ENCODE peak calls at places on chromosomes 11 and 22, in six cellular contexts. T is tibial nerve, O is mucosa of descending colon, F is fibroblast of pulmonary artery, M is HL-60, C is neural crest cell. V is an unnamed sample.

GRCh38 chr11:110772863-110773262 is 60.6 kb upstream of the ARHGAP20 start:
- DNase-seq in F (no peak), M (no peak), O (no peak), T (no peak), C (no peak), V (no peak)

GRCh38 chr11:68970921-68971636 is 9.7 kb downstream of the MRGPRD start:
- DNase-seq in F (no peak), C (no peak), O (no peak), M (no peak), T (no peak), V (no peak)

GRCh38 chr11:47127213-47127612 is 49.5 kb downstream of the ARFGAP2 start:
- DNase-seq in C (no peak), O (no peak), F (no peak), M (no peak), T (no peak), V (no peak)

GRCh38 chr22:33803371-33803770 is 116.9 kb downstream of the LARGE1 start:
- DNase-seq in C (no peak), T (no peak), F (peak), M (no peak), O (no peak), V (peak)

GRCh38 chr11:12288212-12288933 is 89.0 kb upstream of the PARVA start:
- DNase-seq in O (peak), C (peak), T (peak), M (peak), F (peak), V (peak)

GRCh38 chr22:45312856-45313255 is 3.1 kb downstream of the FAM118A start:
- DNase-seq in T (no peak), C (no peak), M (no peak), F (no peak), O (no peak), V (no peak)

GRCh38 chr22:38186429-38186828 is 4.8 kb upstream of the PLA2G6 start:
- DNase-seq in M (no peak), C (no peak), T (no peak), O (no peak), F (no peak), V (no peak)

GRCh38 chr11:32580967-32581366 is 2.7 kb upstream of the EIF3M start:
- DNase-seq in T (no peak), M (no peak), O (no peak), C (no peak), F (peak), V (no peak)

GRCh38 chr11:26621147-26621546 is 49.1 kb upstream of the MUC15 start:
- DNase-seq in O (no peak), C (no peak), T (no peak), F (peak), M (no peak), V (peak)

GRCh38 chr22:26174280-26174679 is 5.0 kb downstream of the SEZ6L start:
- DNase-seq in T (no peak), M (no peak), C (no peak), O (no peak), F (no peak), V (no peak)

GRCh38 chr11:18457435-18457834 is 1.8 kb downstream of the LDHAL6A start:
- DNase-seq in O (no peak), F (peak), T (no peak), C (no peak), M (no peak), V (peak)

GRCh38 chr11:120172054-120172881 is 34.4 kb upstream of the TRIM29 start:
- DNase-seq in M (peak), O (peak), C (peak), F (peak), T (peak), V (no peak)

GRCh38 chr11:43270468-43270867 is 41.3 kb upstream of the API5 start:
- DNase-seq in T (no peak), F (no peak), M (no peak), C (no peak), O (no peak), V (no peak)

GRCh38 chr11:102610198-102610597 is 14.9 kb downstream of the MMP20 start:
- DNase-seq in F (no peak), T (no peak), O (no peak), M (no peak), C (no peak), V (no peak)

GRCh38 chr11:71235719-71236118 is 16.7 kb downstream of the SHANK2 start:
- DNase-seq in T (no peak), F (no peak), C (no peak), M (no peak), O (no peak), V (no peak)

GRCh38 chr11:10878408-10879214 is 20.8 kb upstream of the ZBED5 start:
- DNase-seq in O (no peak), T (no peak), C (peak), M (peak), F (peak), V (no peak)

GRCh38 chr11:94895451-94895850 is 77.9 kb downstream of the CWC15 start:
- DNase-seq in O (no peak), T (no peak), M (no peak), F (peak), C (no peak), V (no peak)

GRCh38 chr22:39405346-39406085 is 5.9 kb downstream of the TAB1 start:
- DNase-seq in T (no peak), C (no peak), F (peak), O (peak), M (no peak), V (peak)

GRCh38 chr11:60889869-60890311 is 16.5 kb downstream of the PRPF19 start:
- DNase-seq in O (no peak), F (no peak), C (no peak), T (no peak), M (no peak), V (no peak)

GRCh38 chr11:6200975-6201374 is 2.0 kb downstream of the OR52W1 start:
- DNase-seq in O (no peak), T (peak), C (no peak), M (peak), F (peak), V (no peak)

GRCh38 chr22:27518583-27519437 is 282.7 kb downstream of the MN1 start:
- DNase-seq in O (no peak), T (no peak), M (no peak), C (no peak), F (peak), V (no peak)

GRCh38 chr22:47375621-47376321 is 613.3 kb downstream of the TBC1D22A start:
- DNase-seq in F (no peak), C (no peak), T (no peak), M (no peak), O (no peak), V (no peak)

GRCh38 chr11:122253541-122254317 is 137.7 kb upstream of the BLID start:
- DNase-seq in F (peak), C (no peak), T (no peak), M (peak), O (no peak), V (no peak)

GRCh38 chr22:33865248-33865647 is 55.0 kb downstream of the LARGE1 start:
- DNase-seq in C (no peak), O (no peak), T (no peak), M (no peak), F (no peak), V (no peak)

GRCh38 chr22:32723632-32724031 is 77.9 kb upstream of the TIMP3 start:
- DNase-seq in T (peak), M (peak), F (peak), C (no peak), O (peak), V (peak)

GRCh38 chr11:38005597-38005996 is 1407.6 kb upstream of the RAG2 start:
- DNase-seq in T (no peak), C (no peak), O (no peak), M (no peak), F (peak), V (no peak)

GRCh38 chr22:49372530-49373288 is 455.0 kb downstream of the BRD1 start:
- DNase-seq in F (no peak), O (no peak), M (no peak), T (no peak), C (no peak), V (no peak)

GRCh38 chr11:126337472-126338241 is 17.8 kb upstream of the ST3GAL4 start:
- DNase-seq in F (no peak), O (peak), M (no peak), T (no peak), C (no peak), V (no peak)

GRCh38 chr22:49566141-49566541 is 261.5 kb downstream of the BRD1 start:
- DNase-seq in M (no peak), O (no peak), F (no peak), T (no peak), C (no peak), V (no peak)

GRCh38 chr11:113554531-113554930 is 79.3 kb upstream of the DRD2 start:
- DNase-seq in O (no peak), F (no peak), C (no peak), M (no peak), T (no peak), V (no peak)

GRCh38 chr11:76443254-76443935 is 1.4 kb upstream of the EMSY start:
- DNase-seq in C (no peak), F (peak), M (no peak), O (no peak), T (no peak), V (no peak)

GRCh38 chr22:45091254-45091854 is 72.4 kb upstream of the NUP50 start:
- DNase-seq in M (no peak), F (no peak), C (no peak), T (no peak), O (no peak), V (no peak)

GRCh38 chr11:122910775-122911174 is 28.2 kb downstream of the JHY start:
- DNase-seq in M (peak), O (no peak), T (no peak), F (peak), C (no peak), V (no peak)

GRCh38 chr11:83819936-83820549 is 533.9 kb upstream of the CCDC90B start:
- DNase-seq in C (no peak), M (no peak), T (peak), F (peak), O (no peak), V (peak)
- TF ChIP-seq CTCF in C (peak), M (no peak), T (peak), F (peak), O (no peak), V (peak)

DNA sequence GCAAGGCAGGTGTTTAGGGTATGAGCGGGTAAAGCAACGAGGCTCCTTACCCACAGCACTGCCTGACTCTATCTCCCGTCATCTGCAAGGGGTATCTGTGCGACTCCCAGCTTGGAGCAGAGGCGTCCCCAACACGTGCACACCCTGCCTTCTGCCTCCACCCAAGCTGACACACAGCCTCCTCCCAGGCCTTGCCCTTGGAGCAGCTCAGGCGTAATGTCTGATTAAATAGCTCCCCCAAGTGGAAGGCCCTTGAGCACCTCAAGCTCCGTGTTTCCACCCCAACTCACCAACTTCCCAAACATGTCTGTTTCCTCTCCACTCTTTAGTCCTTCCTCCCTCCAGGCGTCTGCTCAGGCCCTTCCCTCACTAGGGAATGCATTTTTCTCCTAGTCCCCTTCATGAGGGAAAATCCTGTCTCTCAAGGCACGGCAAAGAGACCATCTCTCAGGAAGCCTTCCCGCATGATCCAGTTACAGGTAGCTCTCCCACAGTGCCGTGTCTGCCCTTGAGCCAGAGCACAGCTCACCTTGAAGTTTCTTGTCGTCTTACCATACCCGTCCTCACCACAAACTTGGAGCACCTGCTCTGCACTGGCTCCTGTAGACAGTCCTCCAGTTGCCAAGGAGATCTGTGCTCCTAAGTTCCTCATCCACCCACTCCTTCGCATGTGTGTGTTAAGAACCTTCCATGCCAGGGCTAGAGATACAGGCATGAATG is 15.8 kb downstream of the CYB5R2 start:
- DNase-seq in T (peak), C (no peak), F (peak), M (peak), O (peak), V (peak)
- TF ChIP-seq CTCF in T (peak), C (peak), F (peak), M (peak), O (no peak), V (peak)

GRCh38 chr22:36334081-36334831 is 53.5 kb downstream of the MYH9 start:
- DNase-seq in O (no peak), C (no peak), T (no peak), F (no peak), M (peak), V (no peak)
- TF ChIP-seq CTCF in O (no peak), C (no peak), T (no peak), F (peak), M (no peak), V (peak)

GRCh38 chr22:40651563-40652501 is 15.3 kb upstream of the MRTFA start:
- DNase-seq in C (peak), M (peak), O (peak), T (peak), F (peak), V (peak)

GRCh38 chr22:40651057-40651456 is 14.5 kb upstream of the MRTFA start:
- DNase-seq in M (no peak), C (no peak), T (no peak), O (no peak), F (no peak), V (no peak)

GRCh38 chr22:40653361-40653760 is 16.8 kb upstream of the MRTFA start:
- DNase-seq in F (no peak), M (no peak), T (no peak), C (no peak), O (no peak), V (no peak)

DNA sequence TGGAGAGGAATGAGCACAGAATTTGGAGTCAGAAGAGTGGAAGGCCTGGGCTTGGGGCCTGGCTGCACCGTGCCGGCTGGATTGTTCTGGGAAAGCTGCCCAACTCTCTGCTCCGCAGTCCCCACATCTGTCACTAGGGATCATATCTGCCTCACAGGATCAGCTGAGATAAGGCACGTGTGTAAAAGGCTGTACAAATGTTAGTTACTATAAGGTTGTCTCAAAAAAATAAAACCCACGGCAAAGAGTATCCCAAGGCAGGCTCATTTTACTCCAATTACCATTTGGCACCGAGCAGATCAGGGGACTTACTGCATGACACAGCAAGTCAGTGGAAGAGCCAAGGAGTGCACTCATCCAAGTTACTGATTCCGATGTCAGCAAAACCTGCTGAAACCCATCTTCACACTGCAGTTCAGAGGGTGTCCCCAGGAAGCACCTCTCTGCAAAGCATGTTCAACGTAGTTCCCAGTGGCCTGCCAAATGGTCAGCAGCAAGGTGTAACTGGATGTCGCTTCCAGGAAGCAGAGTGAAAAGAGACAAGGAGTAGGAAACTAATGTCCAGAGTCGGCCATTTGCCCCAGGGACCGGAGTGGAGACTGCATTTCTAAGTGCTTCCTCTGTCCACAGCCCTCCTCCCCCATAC is 18.1 kb upstream of the MRTFA start:
- DNase-seq in F (peak), C (no peak), O (no peak), M (no peak), T (peak), V (peak)
- TF ChIP-seq CTCF in F (peak), C (peak), O (no peak), M (no peak), T (no peak), V (peak)

DNA sequence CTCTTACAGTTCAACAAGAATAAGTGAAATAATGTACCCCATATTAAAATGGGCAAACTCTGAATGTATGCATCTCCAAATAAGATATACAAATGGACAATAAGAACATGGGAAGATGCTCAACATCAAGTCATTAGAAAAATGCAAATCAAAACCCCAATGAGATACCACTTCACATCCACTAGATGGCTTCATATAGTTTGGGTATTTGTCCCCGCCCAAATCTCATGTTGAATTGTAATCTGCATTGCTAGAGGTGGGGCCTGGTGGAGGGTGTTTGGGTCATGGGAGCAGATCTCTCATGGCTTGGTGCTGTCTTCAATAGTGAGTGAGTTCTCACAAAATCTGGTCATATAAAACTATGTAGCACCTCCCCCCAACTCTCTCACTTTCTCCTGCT is 5.7 kb downstream of the MPZL2 start:
- DNase-seq in M (no peak), O (no peak), T (no peak), C (no peak), F (no peak), V (no peak)
- TF ChIP-seq CTCF in M (no peak), O (no peak), T (no peak), C (peak), F (peak), V (peak)

GRCh38 chr11:1837171-1838076 is 1.4 kb upstream of the TNNI2 start:
- DNase-seq in T (peak), C (peak), F (peak), M (peak), O (peak), V (no peak)

GRCh38 chr11:1836011-1836945 is 1.5 kb downstream of the SYT8 start:
- DNase-seq in M (no peak), C (no peak), F (no peak), T (no peak), O (peak), V (no peak)

GRCh38 chr11:1839204-1839923 is 583 bp downstream of the TNNI2 start:
- DNase-seq in T (no peak), F (no peak), O (no peak), C (no peak), M (no peak), V (no peak)

GRCh38 chr11:1838426-1839131 is at the start of gene TNNI2:
- DNase-seq in F (no peak), C (no peak), T (no peak), M (no peak), O (peak), V (no peak)

GRCh38 chr11:1838077-1838425 is 730 bp upstream of the TNNI2 start:
- DNase-seq in F (no peak), C (no peak), M (no peak), T (no peak), O (no peak), V (no peak)
- TF ChIP-seq CTCF in F (no peak), C (no peak), M (no peak), T (peak), O (no peak), V (no peak)

GRCh38 chr11:9363954-9364912 is 20.2 kb upstream of the IPO7 start:
- DNase-seq in M (peak), T (peak), O (peak), F (peak), C (peak), V (peak)
- TF ChIP-seq CTCF in M (no peak), T (no peak), O (no peak), F (no peak), C (no peak), V (no peak)

DNA sequence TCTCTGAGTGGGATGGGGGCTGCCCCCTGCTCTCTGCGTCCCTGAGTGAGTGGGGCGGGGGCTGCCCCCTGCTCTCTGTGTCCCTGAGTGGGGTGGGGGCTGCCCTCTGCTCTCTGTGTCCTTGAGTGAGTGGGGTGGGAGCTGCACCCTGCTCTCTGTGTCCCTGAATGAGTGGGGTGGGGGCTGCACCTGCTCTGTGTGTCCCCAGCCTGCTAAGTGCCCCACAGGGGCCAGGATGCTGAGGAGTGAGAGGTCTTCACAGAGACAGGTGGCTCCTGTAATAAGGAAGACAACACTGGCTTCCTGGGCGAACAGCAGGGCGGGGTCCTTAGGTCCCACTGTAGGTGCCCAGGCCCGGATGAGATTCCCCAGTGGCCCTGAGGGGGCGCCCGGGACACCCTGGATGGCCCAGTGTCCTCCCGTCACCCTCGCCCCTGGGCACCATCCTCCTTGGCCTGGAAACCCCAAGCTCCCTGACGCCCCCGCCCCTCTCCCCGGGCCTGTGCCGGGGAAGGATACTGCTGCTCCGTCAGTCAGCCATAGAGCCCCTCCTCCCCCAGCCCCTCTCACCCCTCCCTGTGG is 3.8 kb upstream of the CCDC188 start:
- DNase-seq in O (no peak), C (peak), T (no peak), M (no peak), F (no peak), V (no peak)
- TF ChIP-seq CTCF in O (no peak), C (no peak), T (no peak), M (no peak), F (no peak), V (peak)

GRCh38 chr22:43975041-43975440 is 19.8 kb downstream of the SAMM50 start:
- DNase-seq in O (no peak), F (no peak), M (no peak), C (no peak), T (no peak), V (no peak)

GRCh38 chr22:43980579-43980978 is 25.3 kb downstream of the SAMM50 start:
- DNase-seq in F (no peak), M (no peak), O (no peak), C (no peak), T (no peak), V (no peak)

GRCh38 chr22:43978558-43978957 is 23.3 kb downstream of the SAMM50 start:
- DNase-seq in T (no peak), C (no peak), F (no peak), M (no peak), O (no peak), V (no peak)

GRCh38 chr22:43974028-43974545 is 18.8 kb downstream of the SAMM50 start:
- DNase-seq in C (no peak), M (no peak), O (no peak), T (no peak), F (no peak), V (no peak)

GRCh38 chr22:43976861-43977795 is 21.9 kb downstream of the SAMM50 start:
- DNase-seq in C (no peak), O (no peak), T (no peak), M (no peak), F (no peak), V (no peak)
- TF ChIP-seq CTCF in C (no peak), O (no peak), T (no peak), M (no peak), F (no peak), V (no peak)

V was measured in retinal pigment epithelial cell.